ENCODE peak calls at places on chromosomes 6 and 20, in four cellular contexts. C is activated T-cell treated with anti-CD3 and anti-CD28 coated beads, Interleukin-2, amount 50 U/mL, for 72 hours; W is GM04504; M is activated CD4-positive, alpha-beta T cell treated with anti-CD3 and anti-CD28 coated beads, Interleukin-2, amount 50 U/mL, for 24 hours. E is an unnamed sample.

GRCh38 chr6:143027058-143027457 is 33.6 kb upstream of the AIG1 start:
- DNase-seq in C (peak; percentile 36), W (no peak), M (peak; percentile 16), E (no peak)

GRCh38 chr6:16669227-16669626 is 92.0 kb downstream of the ATXN1 start:
- DNase-seq in C (peak; percentile 68), W (no peak), M (peak; percentile 34), E (peak; percentile 91)

GRCh38 chr6:36386495-36387439 is 702 bp downstream of the ETV7 start:
- DNase-seq in C (peak; percentile 12), W (peak; percentile 21), M (no peak), E (peak; percentile 12)

GRCh38 chr6:28167926-28168325 is 26.2 kb downstream of the ZKSCAN8 start:
- DNase-seq in C (no peak), W (no peak), M (no peak), E (no peak)

GRCh38 chr20:46027245-46027853 is 1.7 kb upstream of the SLC12A5 start:
- DNase-seq in C (no peak), W (peak; percentile 26), M (no peak), E (peak; percentile 40)

GRCh38 chr20:13274311-13274965 is 53.4 kb downstream of the ISM1 start:
- DNase-seq in C (no peak), W (no peak), M (no peak), E (no peak)

GRCh38 chr20:16284385-16285100 is 288.7 kb downstream of the KIF16B start:
- DNase-seq in C (no peak), W (no peak), M (no peak), E (no peak)

GRCh38 chr6:26280409-26280808 is 84.6 kb upstream of the BTN3A2 start:
- DNase-seq in C (no peak), W (no peak), M (no peak), E (no peak)

GRCh38 chr6:162942860-162943259 is 215.1 kb downstream of the PACRG start:
- DNase-seq in C (no peak), W (peak; percentile 40), M (no peak), E (peak; percentile 25)

GRCh38 chr6:136593748-136594490 is 43.7 kb upstream of the MAP7 start:
- DNase-seq in C (peak; percentile 62), W (peak; percentile 95), M (no peak), E (peak; percentile 97)

GRCh38 chr6:134007077-134007476 is 45.3 kb downstream of the SLC2A12 start:
- DNase-seq in C (no peak), W (no peak), M (no peak), E (no peak)

GRCh38 chr6:166469426-166469961 is 86.8 kb upstream of the MPC1 start:
- DNase-seq in C (no peak), W (no peak), M (no peak), E (no peak)

GRCh38 chr6:37636801-37637561 is 60.7 kb downstream of the MDGA1 start:
- DNase-seq in C (no peak), W (no peak), M (no peak), E (no peak)

GRCh38 chr6:97059473-97059872 is 134.9 kb downstream of the KLHL32 start:
- DNase-seq in C (no peak), W (no peak), M (no peak), E (no peak)

GRCh38 chr20:56628015-56628872 is 862 bp upstream of the TFAP2C start:
- DNase-seq in C (no peak), W (no peak), M (no peak), E (no peak)

GRCh38 chr6:47134476-47135189 is 92.5 kb upstream of the ADGRF1 start:
- DNase-seq in C (no peak), W (peak; percentile 45), M (no peak), E (peak; percentile 85)

GRCh38 chr6:6751197-6751596 is 162.7 kb downstream of the LY86 start:
- DNase-seq in C (no peak), W (no peak), M (no peak), E (no peak)

GRCh38 chr6:95185874-95186273 is 391.5 kb upstream of the MANEA start:
- DNase-seq in C (no peak), W (no peak), M (no peak), E (no peak)

GRCh38 chr20:14792915-14793314 is 455.5 kb upstream of the FLRT3 start:
- DNase-seq in C (no peak), W (no peak), M (no peak), E (no peak)

GRCh38 chr6:63471654-63472053 is 100.6 kb upstream of the LOC128125822 start:
- DNase-seq in C (no peak), W (no peak), M (no peak), E (no peak)

GRCh38 chr20:53938739-53939138 is 131.7 kb downstream of the BCAS1 start:
- DNase-seq in C (no peak), W (no peak), M (no peak), E (no peak)

GRCh38 chr6:121691126-121691540 is 255.7 kb downstream of the GJA1 start:
- DNase-seq in C (no peak), W (no peak), M (no peak), E (no peak)

GRCh38 chr6:111484655-111484974 is 1.6 kb upstream of the REV3L start:
- DNase-seq in C (no peak), W (no peak), M (no peak), E (no peak)

GRCh38 chr20:6162239-6162638 is 39.4 kb upstream of the FERMT1 start:
- DNase-seq in C (no peak), W (no peak), M (no peak), E (no peak)

GRCh38 chr20:46129955-46130481 is 11.9 kb downstream of the CD40 start:
- DNase-seq in C (no peak), W (no peak), M (no peak), E (no peak)

GRCh38 chr20:48928832-48929725 is 7.6 kb downstream of the ARFGEF2 start:
- DNase-seq in C (no peak), W (peak; percentile 24), M (no peak), E (no peak)

GRCh38 chr20:33689973-33690372 is 3.8 kb upstream of the E2F1 start:
- DNase-seq in C (peak; percentile 82), W (no peak), M (no peak), E (no peak)

GRCh38 chr6:73515204-73516101 is 5.4 kb downstream of the EEF1A1 start:
- DNase-seq in C (peak; percentile 54), W (peak; percentile 53), M (no peak), E (no peak)